ENCODE peak calls at places on chromosome 18, in ten cellular contexts. Q is A673; W is cardiac muscle cell; R is H1; V is hepatocyte; A is upper lobe of left lung; G is right atrium auricular region; N is mammary epithelial cell; K is CD4-positive, alpha-beta memory T cell; M is dorsolateral prefrontal cortex. B is an unnamed sample.

GRCh38 chr18:42736074-42736473 is 379.4 kb downstream of the RIT2 start:
- DNase-seq in Q (no peak), G (no peak), N (no peak), V (no peak), M (no peak), K (no peak), A (no peak), W (no peak), R (no peak), B (no peak)

GRCh38 chr18:42141439-42141838 is 186.4 kb downstream of the PIK3C3 start:
- DNase-seq in R (no peak), G (no peak), M (no peak), N (no peak), K (no peak), W (peak; percentile 2), A (no peak), Q (peak; percentile 31), V (no peak), B (no peak)

GRCh38 chr18:48334845-48335244 is 74.3 kb downstream of the ZBTB7C start:
- DNase-seq in G (no peak), R (no peak), W (no peak), N (no peak), A (peak; percentile 29), K (no peak), M (no peak), V (no peak), Q (no peak), B (no peak)

GRCh38 chr18:10015941-10016819 is 102.4 kb downstream of the VAPA start:
- DNase-seq in W (peak; percentile 98), N (peak; percentile 54), Q (peak; percentile 41), M (no peak), R (no peak), A (no peak), V (peak; percentile 63), G (no peak), K (no peak), B (no peak)

GRCh38 chr18:36427369-36427768 is 129.9 kb downstream of the FHOD3 start:
- DNase-seq in Q (no peak), W (no peak), M (no peak), R (no peak), G (no peak), K (no peak), A (no peak), V (no peak), N (peak; percentile 45), B (no peak)

GRCh38 chr18:54822872-54823845 is 5.1 kb upstream of the RAB27B start:
- DNase-seq in A (no peak), K (no peak), G (no peak), M (no peak), Q (peak; percentile 9), N (peak; percentile 94), W (peak; percentile 85), R (no peak), V (peak; percentile 11), B (no peak)

GRCh38 chr18:76932026-76932819 is 109.9 kb downstream of the ZNF236 start:
- DNase-seq in A (no peak), V (peak; percentile 52), W (peak; percentile 95), N (no peak), M (peak; percentile 46), R (no peak), G (peak; percentile 80), K (no peak), Q (no peak), B (no peak)

GRCh38 chr18:23071285-23071684 is 64.0 kb upstream of the CABLES1 start:
- DNase-seq in G (no peak), N (peak; percentile 11), M (no peak), W (peak; percentile 33), V (no peak), Q (no peak), A (no peak), K (peak; percentile 87), R (no peak), B (no peak)

GRCh38 chr18:24019641-24020331 is 5.2 kb downstream of the TTC39C start:
- DNase-seq in M (no peak), Q (no peak), W (no peak), V (no peak), A (no peak), N (no peak), R (no peak), G (no peak), K (peak; percentile 73), B (no peak)

GRCh38 chr18:55982992-55983391 is 395.0 kb upstream of the TCF4 start:
- DNase-seq in V (no peak), M (no peak), K (no peak), A (no peak), R (no peak), Q (no peak), W (no peak), N (no peak), G (no peak), B (no peak)

GRCh38 chr18:35203001-35203553 is 37.8 kb upstream of the ZNF397 start:
- DNase-seq in W (peak; percentile 84), M (no peak), V (no peak), R (no peak), A (no peak), N (no peak), G (no peak), Q (no peak), K (no peak), B (no peak)

GRCh38 chr18:65749881-65750280 is 931 bp upstream of the CDH7 start:
- DNase-seq in A (no peak), G (no peak), Q (no peak), K (no peak), V (no peak), R (no peak), N (no peak), W (no peak), M (no peak), B (no peak)
- H3K4me3 ChIP-seq in A (no peak overlapping the region), G (no peak overlapping the region), Q (peak overlapping the region; percentile 65), K (no peak overlapping the region), V (peak overlapping the region; percentile 53), R (peak overlapping the region; percentile 91), N (no peak overlapping the region), W (peak overlapping the region; percentile 76), M (peak overlapping the region; percentile 80), B (no peak overlapping the region)

GRCh38 chr18:79787527-79788095 is 10.1 kb upstream of the KCNG2 start:
- DNase-seq in A (no peak), G (no peak), R (no peak), N (no peak), W (no peak), M (no peak), V (no peak), K (no peak), Q (no peak), B (no peak)

GRCh38 chr18:79784965-79785770 is 12.6 kb upstream of the KCNG2 start:
- DNase-seq in W (peak; percentile 30), A (peak; percentile 71), Q (no peak), K (no peak), R (no peak), V (no peak), G (no peak), N (peak; percentile 12), M (peak; percentile 31), B (no peak)

GRCh38 chr18:79784071-79784913 is 13.4 kb upstream of the KCNG2 start:
- DNase-seq in W (no peak), N (no peak), Q (no peak), K (no peak), A (peak; percentile 54), R (peak; percentile 39), M (peak; percentile 24), G (no peak), V (no peak), B (no peak)

GRCh38 chr18:79786781-79787526 is 10.8 kb upstream of the KCNG2 start:
- DNase-seq in N (no peak), Q (no peak), G (no peak), V (no peak), W (peak; percentile 79), K (no peak), A (peak; percentile 23), R (peak; percentile 41), M (peak; percentile 31), B (no peak)

GRCh38 chr18:79786304-79786703 is 11.4 kb upstream of the KCNG2 start:
- DNase-seq in G (no peak), W (no peak), Q (no peak), V (no peak), R (peak; percentile 26), K (no peak), A (peak; percentile 37), M (peak; percentile 19), N (no peak), B (no peak)
- H3K27me3 ChIP-seq in G (peaks cover 26% of the 10 kb centered on the region), W (peaks cover 73% of the 10 kb centered on the region), Q (peaks cover 61% of the 10 kb centered on the region), V (peaks cover 35% of the 10 kb centered on the region), R (peaks cover 44% of the 10 kb centered on the region), K (no peaks in the 10 kb centered on the region), A (peaks cover 16% of the 10 kb centered on the region), M (peaks cover 68% of the 10 kb centered on the region), N (peaks cover 6% of the 10 kb centered on the region), B (peaks cover 19% of the 10 kb centered on the region)

GRCh38 chr18:58847383-58848071 is 17.1 kb upstream of the ZNF532 start:
- DNase-seq in M (peak; percentile 69), K (no peak), W (no peak), A (peak; percentile 70), R (peak; percentile 94), Q (peak; percentile 89), G (no peak), V (no peak), N (no peak), B (peak; percentile 94)
- H3K4me3 ChIP-seq in M (peak overlapping the region; percentile 70), K (no peak overlapping the region), W (no peak overlapping the region), A (no peak overlapping the region), R (peak overlapping the region; percentile 28), Q (peak overlapping the region; percentile 17), G (peak overlapping the region; percentile 44), V (no peak overlapping the region), N (no peak overlapping the region), B (no peak overlapping the region)

GRCh38 chr18:26575865-26576217 is 27.5 kb upstream of the KCTD1 start:
- DNase-seq in R (no peak), M (no peak), V (no peak), W (no peak), Q (no peak), N (no peak), A (no peak), K (no peak), G (no peak), B (no peak)

GRCh38 chr18:26579941-26580618 is 31.7 kb upstream of the KCTD1 start:
- DNase-seq in N (peak; percentile 92), R (no peak), G (no peak), A (no peak), W (no peak), M (no peak), V (peak; percentile 25), Q (no peak), K (no peak), B (no peak)

GRCh38 chr18:26574958-26575864 is 26.9 kb upstream of the KCTD1 start:
- DNase-seq in Q (peak; percentile 22), R (peak; percentile 72), G (no peak), K (no peak), A (peak; percentile 38), M (peak; percentile 59), N (peak; percentile 79), W (peak; percentile 68), V (peak; percentile 64), B (no peak)
- H3K27me3 ChIP-seq in Q (peaks cover 71% of the 10 kb centered on the region), R (peaks cover 18% of the 10 kb centered on the region), G (no peaks in the 10 kb centered on the region), K (peaks cover 3% of the 10 kb centered on the region), A (no peaks in the 10 kb centered on the region), M (no peaks in the 10 kb centered on the region), N (no peaks in the 10 kb centered on the region), W (peaks cover 6% of the 10 kb centered on the region), V (peaks cover 26% of the 10 kb centered on the region), B (peaks cover 3% of the 10 kb centered on the region)